ENCODE peak calls at places on chromosome 11, in eight cellular contexts. S is CD8-positive, alpha-beta T cell; I is tibial artery; H is spleen; Z is HFF-Myc; K is psoas muscle; J is GM12865; U is BJ. V is an unnamed sample.

GRCh38 chr11:117583063-117583801 is 213.8 kb downstream of the DSCAML1 start:
- DNase-seq in U (no peak), J (no peak), H (no peak), I (peak), K (no peak), Z (no peak), S (no peak), V (no peak)

GRCh38 chr11:803770-804598 is 1.0 kb downstream of the PIDD1 start:
- DNase-seq in Z (no peak), K (no peak), S (no peak), H (peak), I (no peak), U (no peak), J (no peak), V (no peak)

GRCh38 chr11:113926273-113927183 is 21.9 kb downstream of the HTR3B start:
- DNase-seq in J (no peak), K (no peak), U (no peak), Z (no peak), I (no peak), H (no peak), S (no peak), V (no peak)

GRCh38 chr11:20057055-20057943 is 103.0 kb downstream of the DBX1 start:
- DNase-seq in U (no peak), S (no peak), H (no peak), K (no peak), J (no peak), I (no peak), Z (peak), V (no peak)

GRCh38 chr11:67372993-67373915 is at the start of gene CLCF1:
- DNase-seq in J (peak), S (peak), Z (no peak), K (peak), U (no peak), H (peak), I (peak), V (peak)

GRCh38 chr11:69113646-69114340 is 41.9 kb upstream of the SMIM38 start:
- DNase-seq in H (no peak), J (no peak), S (no peak), U (no peak), Z (no peak), K (no peak), I (no peak), V (no peak)

GRCh38 chr11:27913650-27914049 is 194.3 kb downstream of the KIF18A start:
- DNase-seq in K (no peak), J (peak), Z (no peak), S (no peak), U (no peak), I (no peak), H (no peak), V (peak)

GRCh38 chr11:126305699-126306098 is 1.8 kb downstream of the DCPS start:
- DNase-seq in H (no peak), I (no peak), J (peak), U (no peak), K (no peak), Z (no peak), S (no peak), V (no peak)

GRCh38 chr11:58837707-58838388 is 6.7 kb downstream of the GLYATL2 start:
- DNase-seq in J (no peak), I (no peak), H (no peak), U (no peak), K (no peak), S (no peak), Z (no peak), V (no peak)

GRCh38 chr11:38687008-38687407 is 2089.0 kb upstream of the RAG2 start:
- DNase-seq in U (no peak), Z (no peak), S (no peak), I (no peak), J (no peak), K (no peak), H (no peak), V (no peak)

GRCh38 chr11:73287400-73288101 is 15.4 kb downstream of the P2RY6 start:
- DNase-seq in K (no peak), H (peak), J (no peak), S (no peak), Z (no peak), U (no peak), I (no peak), V (no peak)

GRCh38 chr11:100328626-100329340 is 358.3 kb upstream of the ARHGAP42 start:
- DNase-seq in I (no peak), H (no peak), K (no peak), S (no peak), U (no peak), J (peak), Z (no peak), V (no peak)

GRCh38 chr11:116707746-116708145 is 65.0 kb downstream of the BUD13 start:
- DNase-seq in J (no peak), S (no peak), Z (no peak), I (no peak), H (no peak), K (no peak), U (no peak), V (no peak)

GRCh38 chr11:68340784-68341556 is 28.6 kb downstream of the LRP5 start:
- DNase-seq in U (no peak), S (no peak), Z (no peak), J (peak), K (no peak), I (peak), H (no peak), V (no peak)

GRCh38 chr11:77473001-77473800 is 693 bp downstream of the PAK1 start:
- DNase-seq in S (peak), Z (no peak), I (peak), K (peak), H (peak), J (peak), U (no peak), V (no peak)

GRCh38 chr11:124894606-124895430 is 2.8 kb downstream of the ROBO4 start:
- DNase-seq in S (no peak), H (no peak), Z (no peak), J (no peak), U (no peak), I (peak), K (no peak), V (no peak)

GRCh38 chr11:57775474-57775873 is 13.9 kb downstream of the CTNND1 start:
- DNase-seq in U (no peak), J (no peak), I (no peak), Z (no peak), S (no peak), H (no peak), K (no peak), V (no peak)
- H3K4me3 ChIP-seq in U (no peak), J (no peak), I (no peak), Z (no peak), S (no peak), H (peak), K (peak), V (no peak)

GRCh38 chr11:45374130-45374529 is 88.0 kb upstream of the SYT13 start:
- DNase-seq in H (no peak), Z (no peak), I (no peak), K (no peak), U (no peak), S (no peak), J (no peak), V (no peak)
- H3K4me3 ChIP-seq in H (no peak), Z (no peak), I (no peak), K (no peak), U (no peak), S (no peak), J (no peak), V (no peak)

GRCh38 chr11:14855890-14856289 is 36.1 kb downstream of the CYP2R1 start:
- DNase-seq in U (no peak), J (no peak), K (no peak), I (no peak), H (no peak), Z (no peak), S (no peak), V (no peak)
- H3K4me3 ChIP-seq in U (no peak), J (no peak), K (no peak), I (no peak), H (no peak), Z (no peak), S (no peak), V (no peak)

DNA sequence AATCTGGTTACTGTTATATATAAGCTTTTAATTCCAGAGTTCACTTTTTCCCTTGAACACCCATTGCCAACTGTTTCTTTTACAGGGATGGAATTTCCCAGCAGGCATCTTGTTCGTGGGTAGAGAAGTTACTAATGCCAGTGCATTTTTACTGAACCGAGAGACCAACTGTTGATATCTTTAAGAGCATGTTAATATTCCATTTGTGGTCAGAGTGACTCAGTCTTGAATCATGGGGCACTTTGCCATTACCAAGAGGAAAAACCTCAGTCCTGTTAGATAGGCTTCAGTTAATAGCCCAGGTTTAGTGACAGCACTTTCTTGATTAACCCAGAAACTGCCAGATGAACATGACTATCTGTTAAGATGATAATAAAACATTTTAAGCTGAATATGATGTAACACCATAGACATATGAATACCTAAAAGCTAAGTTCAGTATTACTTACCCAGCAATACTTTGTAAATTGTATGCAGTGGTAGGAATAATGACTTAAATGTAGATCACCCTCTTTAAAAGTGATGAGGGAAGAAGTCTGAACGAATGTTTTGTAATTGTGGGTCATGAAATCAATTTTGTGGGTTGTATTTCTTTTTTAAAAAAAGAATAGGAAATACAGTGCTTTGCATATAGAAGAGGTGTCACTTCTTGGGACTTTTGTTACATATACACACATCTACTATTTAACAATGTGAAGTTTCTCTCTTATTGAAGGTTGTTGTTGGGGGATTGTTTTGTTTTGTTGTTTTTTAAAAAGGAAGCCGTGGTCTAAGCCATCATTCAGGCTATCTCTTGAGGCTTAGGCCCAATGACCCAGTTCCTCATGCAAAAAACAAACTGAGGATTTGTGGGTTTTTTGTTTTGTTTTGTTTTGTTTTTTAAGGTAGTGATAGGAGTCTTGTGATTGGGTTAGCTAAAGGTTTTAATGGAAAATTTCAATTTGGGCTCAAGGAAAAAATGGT is 79.2 kb upstream of the GRIK4 start:
- DNase-seq in H (no peak), Z (peak), U (peak), I (no peak), K (no peak), S (no peak), J (peak), V (peak)
- H3K4me3 ChIP-seq in H (no peak), Z (no peak), U (no peak), I (peak), K (peak), S (no peak), J (no peak), V (no peak)

GRCh38 chr11:83648610-83649467 is 362.7 kb upstream of the CCDC90B start:
- DNase-seq in J (no peak), H (no peak), U (no peak), K (no peak), Z (no peak), I (no peak), S (no peak), V (no peak)
- H3K4me3 ChIP-seq in J (no peak), H (no peak), U (no peak), K (no peak), Z (no peak), I (no peak), S (no peak), V (no peak)

GRCh38 chr11:128481135-128481534 is 106.2 kb downstream of the ETS1 start:
- DNase-seq in Z (no peak), S (no peak), K (no peak), U (peak), J (no peak), I (no peak), H (no peak), V (no peak)

GRCh38 chr11:128482512-128483191 is 104.7 kb downstream of the ETS1 start:
- DNase-seq in Z (no peak), S (no peak), K (peak), U (no peak), J (peak), I (peak), H (no peak), V (peak)

GRCh38 chr11:128480066-128480465 is 107.3 kb downstream of the ETS1 start:
- DNase-seq in S (no peak), I (no peak), Z (no peak), K (no peak), U (no peak), H (no peak), J (no peak), V (no peak)

GRCh38 chr11:128482092-128482491 is 105.3 kb downstream of the ETS1 start:
- DNase-seq in Z (no peak), I (no peak), U (no peak), J (no peak), H (no peak), S (no peak), K (no peak), V (no peak)

GRCh38 chr11:128480665-128481064 is 106.7 kb downstream of the ETS1 start:
- DNase-seq in Z (no peak), S (no peak), J (no peak), U (no peak), I (no peak), H (no peak), K (no peak), V (no peak)
- H3K4me3 ChIP-seq in Z (no peak), S (peak), J (no peak), U (no peak), I (no peak), H (no peak), K (no peak), V (no peak)

GRCh38 chr11:32113200-32113599 is 22.3 kb downstream of the RCN1 start:
- DNase-seq in J (no peak), S (no peak), I (no peak), Z (no peak), H (no peak), U (no peak), K (no peak), V (peak)

GRCh38 chr11:32116668-32117067 is 25.8 kb downstream of the RCN1 start:
- DNase-seq in H (no peak), S (no peak), I (no peak), K (no peak), U (no peak), Z (no peak), J (no peak), V (no peak)

GRCh38 chr11:32115406-32115805 is 24.5 kb downstream of the RCN1 start:
- DNase-seq in H (no peak), U (no peak), S (no peak), I (no peak), K (no peak), Z (no peak), J (no peak), V (peak)

GRCh38 chr11:32110795-32111194 is 19.9 kb downstream of the RCN1 start:
- DNase-seq in S (no peak), I (no peak), K (no peak), U (no peak), Z (no peak), H (no peak), J (no peak), V (no peak)

GRCh38 chr11:32113637-32114203 is 22.8 kb downstream of the RCN1 start:
- DNase-seq in U (no peak), S (no peak), J (no peak), H (no peak), K (no peak), I (no peak), Z (no peak), V (no peak)
- H3K4me3 ChIP-seq in U (no peak), S (no peak), J (no peak), H (no peak), K (no peak), I (no peak), Z (no peak), V (no peak)